ENCODE peak calls at places on chromosomes 13 and 19, in seven cellular contexts. P, G, U, Y, I, A and X are unnamed samples.

GRCh38 chr19:29491491-29491890 is 34.3 kb upstream of the VSTM2B start:
- DNase-seq in P (no peak), G (no peak), U (no peak), Y (no peak), I (peak; percentile 37), A (no peak), X (no peak)

GRCh38 chr13:50400930-50401553 is 385.8 kb downstream of the KCNRG start:
- DNase-seq in P (no peak), G (no peak), U (no peak), Y (peak; percentile 5), I (no peak), A (no peak), X (no peak)

GRCh38 chr13:23741879-23742510 is 147.2 kb downstream of the MIPEP start:
- DNase-seq in P (no peak), G (peak; percentile 7), U (peak; percentile 46), Y (no peak), I (peak; percentile 68), A (no peak), X (peak; percentile 43)

GRCh38 chr13:106493569-106493968 is 41.9 kb downstream of the EFNB2 start:
- DNase-seq in P (peak; percentile 52), G (no peak), U (no peak), Y (no peak), I (no peak), A (no peak), X (no peak)

GRCh38 chr19:55251296-55252081 is 7.3 kb downstream of the PPP6R1 start:
- DNase-seq in P (no peak), G (no peak), U (peak; percentile 9), Y (no peak), I (no peak), A (no peak), X (no peak)

GRCh38 chr13:29925457-29925856 is 75.0 kb upstream of the UBL3 start:
- DNase-seq in P (no peak), G (no peak), U (peak; percentile 50), Y (peak; percentile 89), I (no peak), A (no peak), X (no peak)

GRCh38 chr19:10388957-10389356 is 8.6 kb upstream of the TYK2 start:
- DNase-seq in P (peak; percentile 69), G (peak; percentile 77), U (peak; percentile 76), Y (peak; percentile 80), I (peak; percentile 99), A (peak; percentile 84), X (peak; percentile 91)

GRCh38 chr19:3411636-3412035 is 45.3 kb downstream of the NFIC start:
- DNase-seq in P (no peak), G (no peak), U (no peak), Y (peak; percentile 54), I (no peak), A (no peak), X (no peak)

GRCh38 chr13:79776538-79776937 is 295.6 kb downstream of the NDFIP2 start:
- DNase-seq in P (no peak), G (no peak), U (no peak), Y (no peak), I (no peak), A (no peak), X (no peak)

GRCh38 chr19:39195755-39196154 is 1.0 kb upstream of the NCCRP1 start:
- DNase-seq in P (no peak), G (no peak), U (no peak), Y (no peak), I (no peak), A (no peak), X (no peak)

GRCh38 chr13:92938481-92939020 is 288.1 kb upstream of the GPC6 start:
- DNase-seq in P (no peak), G (no peak), U (no peak), Y (no peak), I (no peak), A (no peak), X (no peak)

GRCh38 chr19:29668746-29669609 is 3.7 kb downstream of the PLEKHF1 start:
- DNase-seq in P (no peak), G (no peak), U (no peak), Y (no peak), I (no peak), A (no peak), X (no peak)

GRCh38 chr13:112603641-112604220 is 15.8 kb upstream of the TUBGCP3 start:
- DNase-seq in P (no peak), G (no peak), U (no peak), Y (no peak), I (no peak), A (no peak), X (no peak)

GRCh38 chr13:73741111-73741510 is 393.1 kb downstream of the KLF12 start:
- DNase-seq in P (no peak), G (no peak), U (no peak), Y (no peak), I (no peak), A (no peak), X (no peak)

GRCh38 chr13:97583884-97584497 is 150.0 kb downstream of the RAP2A start:
- DNase-seq in P (no peak), G (no peak), U (no peak), Y (peak; percentile 12), I (no peak), A (no peak), X (no peak)

GRCh38 chr19:49155830-49156346 is 692 bp upstream of the HRC start:
- DNase-seq in P (no peak), G (no peak), U (no peak), Y (no peak), I (peak; percentile 60), A (no peak), X (peak; percentile 20)

GRCh38 chr13:96958286-96958891 is 35.9 kb downstream of the OXGR1 start:
- DNase-seq in P (no peak), G (no peak), U (peak; percentile 30), Y (peak; percentile 20), I (no peak), A (peak; percentile 40), X (no peak)

GRCh38 chr19:2461751-2462634 is 5.2 kb upstream of the LMNB2 start:
- DNase-seq in P (no peak), G (peak; percentile 60), U (peak; percentile 92), Y (no peak), I (peak; percentile 82), A (no peak), X (peak; percentile 24)

GRCh38 chr19:17318966-17319365 is 9.6 kb downstream of the DDA1 start:
- DNase-seq in P (no peak), G (no peak), U (no peak), Y (no peak), I (no peak), A (no peak), X (no peak)

GRCh38 chr13:108470921-108471320 is 158.5 kb upstream of the MYO16 start:
- DNase-seq in P (no peak), G (no peak), U (no peak), Y (no peak), I (no peak), A (no peak), X (no peak)
- TF ChIP-seq YY1 in P (no peak), G (no peak), U (no peak), Y (no peak), I (no peak), A (no peak), X (no peak)

GRCh38 chr19:28345811-28346210 is 867.1 kb downstream of the UQCRFS1 start:
- DNase-seq in P (no peak), G (no peak), U (no peak), Y (no peak), I (no peak), A (no peak), X (no peak)

GRCh38 chr19:28341810-28342350 is 871.1 kb downstream of the UQCRFS1 start:
- DNase-seq in P (no peak), G (no peak), U (no peak), Y (no peak), I (no peak), A (no peak), X (no peak)
- TF ChIP-seq YY1 in P (no peak), G (no peak), U (no peak), Y (no peak), I (no peak), A (no peak), X (no peak)

DNA sequence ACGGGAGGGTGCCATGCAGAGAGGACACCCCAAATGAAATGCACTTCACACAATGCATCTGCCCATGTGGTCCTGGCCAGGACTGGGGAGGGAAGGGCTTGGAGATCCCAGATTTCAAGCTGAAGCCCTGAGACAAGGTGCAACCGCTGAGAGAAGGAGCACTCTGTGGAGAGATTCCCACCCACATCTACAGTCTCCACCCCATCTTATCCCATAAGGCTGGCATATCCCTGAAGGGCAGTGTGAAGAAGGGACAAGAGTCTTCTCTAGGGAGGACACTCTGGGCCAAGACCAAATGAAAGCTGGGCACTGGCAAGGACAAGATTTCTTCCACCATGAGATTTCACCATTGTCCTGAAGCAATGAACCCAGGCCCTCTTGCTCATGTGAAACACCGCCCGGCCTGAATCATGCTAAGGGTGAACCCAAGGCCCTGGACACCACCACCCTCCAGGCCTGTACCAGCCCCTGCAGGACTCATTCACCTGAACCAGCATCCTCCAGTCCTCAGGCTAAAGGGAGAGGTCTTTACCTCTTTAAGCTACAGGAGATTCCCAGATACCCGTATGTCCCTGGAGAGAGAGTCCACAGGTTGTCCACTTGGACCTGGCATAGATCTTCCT is 20.5 kb downstream of the CEACAM4 start:
- DNase-seq in P (no peak), G (no peak), U (no peak), Y (no peak), I (no peak), A (no peak), X (no peak)
- TF ChIP-seq YY1 in P (no peak), G (no peak), U (no peak), Y (no peak), I (no peak), A (no peak), X (no peak)

GRCh38 chr13:113857531-113858195 is 6.2 kb downstream of the GAS6 start:
- DNase-seq in P (no peak), G (no peak), U (no peak), Y (no peak), I (peak; percentile 50), A (no peak), X (no peak)

GRCh38 chr13:113860051-113860471 is 3.8 kb downstream of the GAS6 start:
- DNase-seq in P (no peak), G (no peak), U (no peak), Y (peak; percentile 34), I (peak; percentile 53), A (no peak), X (no peak)

GRCh38 chr13:113860579-113861432 is 3.1 kb downstream of the GAS6 start:
- DNase-seq in P (no peak), G (no peak), U (no peak), Y (no peak), I (peak; percentile 78), A (peak; percentile 71), X (peak; percentile 77)

GRCh38 chr13:113861433-113862030 is 2.3 kb downstream of the GAS6 start:
- DNase-seq in P (no peak), G (no peak), U (peak; percentile 91), Y (no peak), I (peak; percentile 51), A (no peak), X (no peak)

DNA sequence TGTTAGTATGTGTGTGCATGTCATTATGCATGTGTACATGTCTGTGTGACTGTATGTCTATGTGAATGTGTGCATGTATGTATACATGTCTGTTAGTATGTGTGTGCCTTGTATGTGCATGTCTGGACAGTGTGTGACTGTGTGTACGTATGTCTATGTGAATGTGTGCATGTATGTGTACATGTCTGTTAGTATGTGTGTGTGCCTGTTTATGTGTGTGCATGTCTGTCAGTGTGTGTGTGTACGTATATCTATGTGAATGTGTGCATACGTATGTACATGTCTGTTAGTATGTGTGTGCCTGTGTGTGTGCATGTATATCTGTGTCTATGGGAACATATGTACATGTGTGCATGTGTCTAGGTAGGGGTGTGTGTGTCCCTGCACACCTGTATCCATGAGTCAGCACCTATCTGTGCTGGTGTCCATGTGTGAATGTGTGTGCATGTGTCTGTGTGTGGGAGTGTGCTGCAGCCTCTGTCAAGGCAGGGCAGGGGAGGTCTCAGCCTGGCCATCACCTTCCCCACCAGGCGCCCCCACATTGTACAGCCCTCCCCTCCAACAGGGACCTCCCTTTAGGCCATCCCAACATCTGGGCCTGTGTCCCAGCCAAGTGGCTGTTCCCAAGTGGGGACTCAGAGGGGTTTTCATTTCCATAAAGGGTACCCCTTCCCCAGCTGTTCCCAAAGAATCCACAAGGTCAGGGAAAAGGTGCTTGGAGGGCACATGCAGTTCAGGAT is 4.4 kb downstream of the GAS6 start:
- DNase-seq in P (no peak), G (no peak), U (no peak), Y (no peak), I (no peak), A (no peak), X (no peak)
- TF ChIP-seq YY1 in P (no peak), G (no peak), U (no peak), Y (no peak), I (no peak), A (no peak), X (no peak)